ENCODE peak calls at places on chromosomes 12 and 14, in nine cellular contexts. I is activated effector memory CD4-positive, alpha-beta T cell treated with Interleukin-2 at 50 U/mL for 16 hours; F is G401; U is mesenteric fat pad; V is activated CD8-positive, alpha-beta memory T cell treated with anti-CD3 and anti-CD28 coated beads, Interleukin-2, amount 50 U/mL, for 4 hours; W is HEK293T; G is ACHN; Y is AG09319; P is lung. Z is an unnamed sample.

GRCh38 chr12:27179399-27180214 is 64.5 kb upstream of the STK38L start:
- DNase-seq in I (no peak), F (peak; percentile 62), U (no peak), V (no peak), W (peak; percentile 28), G (peak; percentile 94), Y (no peak), P (no peak), Z (no peak)

GRCh38 chr12:6551063-6551461 is 4.8 kb downstream of the IFFO1 start:
- DNase-seq in I (no peak), F (peak; percentile 56), U (no peak), V (no peak), W (no peak), G (no peak), Y (no peak), P (no peak), Z (no peak)

GRCh38 chr12:64057706-64058105 is 164.4 kb downstream of the KICS2 start:
- DNase-seq in I (no peak), F (no peak), U (no peak), V (no peak), W (no peak), G (no peak), Y (no peak), P (no peak), Z (no peak)

GRCh38 chr14:75864352-75864751 is 117.4 kb downstream of the TGFB3 start:
- DNase-seq in I (no peak), F (no peak), U (no peak), V (no peak), W (no peak), G (peak; percentile 1), Y (no peak), P (no peak), Z (no peak)

GRCh38 chr14:29240046-29240445 is 473.5 kb downstream of the FOXG1 start:
- DNase-seq in I (no peak), F (no peak), U (no peak), V (no peak), W (no peak), G (no peak), Y (no peak), P (no peak), Z (no peak)

GRCh38 chr14:20805485-20805884 is 2.8 kb upstream of the RNASE1 start:
- DNase-seq in I (no peak), F (no peak), U (no peak), V (no peak), W (no peak), G (no peak), Y (no peak), P (no peak), Z (no peak)

GRCh38 chr14:46322076-46322475 is 329.5 kb downstream of the RPL10L start:
- DNase-seq in I (no peak), F (no peak), U (no peak), V (no peak), W (no peak), G (no peak), Y (no peak), P (no peak), Z (no peak)

GRCh38 chr12:89775336-89776005 is 66.8 kb upstream of the ATP2B1 start:
- DNase-seq in I (no peak), F (no peak), U (no peak), V (no peak), W (no peak), G (peak; percentile 80), Y (no peak), P (no peak), Z (no peak)

GRCh38 chr12:103456006-103456405 is 39.8 kb downstream of the C12orf42 start:
- DNase-seq in I (no peak), F (no peak), U (no peak), V (no peak), W (no peak), G (no peak), Y (no peak), P (no peak), Z (no peak)

Z was measured in thyroid gland.